ENCODE peak calls at places on chromosomes 7 and 10, in eight cellular contexts. W is lower leg skin; H is PC-9; B is H7; E is cardiac fibroblast; Y is skeletal muscle cell; I is HepG2; D is CD8-positive, alpha-beta T cell. M is an unnamed sample.

GRCh38 chr10:83539528-83540308 is 599.6 kb upstream of the GHITM start:
- DNase-seq in W (no peak), H (no peak), B (peak), E (peak), Y (peak), I (no peak), D (no peak), M (peak)

GRCh38 chr7:157593541-157593940 is 256.7 kb downstream of the DNAJB6 start:
- DNase-seq in W (no peak), H (no peak), B (no peak), E (no peak), Y (no peak), I (no peak), D (no peak), M (no peak)

GRCh38 chr10:124697443-124697836 is 46.7 kb downstream of the FAM53B start:
- DNase-seq in W (no peak), H (no peak), B (no peak), E (no peak), Y (no peak), I (no peak), D (no peak), M (no peak)

GRCh38 chr10:14378387-14378960 is 47.8 kb upstream of the FRMD4A start:
- DNase-seq in W (no peak), H (no peak), B (no peak), E (no peak), Y (no peak), I (peak), D (no peak), M (no peak)

GRCh38 chr10:91006001-91006751 is 85.3 kb upstream of the ANKRD1 start:
- DNase-seq in W (no peak), H (peak), B (peak), E (peak), Y (peak), I (peak), D (peak), M (peak)

GRCh38 chr7:105136221-105136620 is 122.2 kb downstream of the KMT2E start:
- DNase-seq in W (no peak), H (peak), B (no peak), E (no peak), Y (no peak), I (peak), D (no peak), M (no peak)

GRCh38 chr7:139909379-139910050 is 80.5 kb downstream of the TBXAS1 start:
- DNase-seq in W (no peak), H (no peak), B (no peak), E (peak), Y (peak), I (no peak), D (no peak), M (no peak)

GRCh38 chr7:9264395-9264794 is 831.0 kb downstream of the NXPH1 start:
- DNase-seq in W (no peak), H (no peak), B (no peak), E (no peak), Y (no peak), I (no peak), D (no peak), M (no peak)

GRCh38 chr10:124003070-124003419 is 90.4 kb downstream of the CHST15 start:
- DNase-seq in W (peak), H (no peak), B (no peak), E (no peak), Y (no peak), I (no peak), D (no peak), M (no peak)

GRCh38 chr10:95814011-95814727 is 58.2 kb downstream of the ENTPD1 start:
- DNase-seq in W (no peak), H (peak), B (no peak), E (peak), Y (peak), I (peak), D (no peak), M (peak)

GRCh38 chr10:17109475-17110207 is 20.0 kb downstream of the CUBN start:
- DNase-seq in W (no peak), H (no peak), B (no peak), E (peak), Y (peak), I (no peak), D (no peak), M (peak)

GRCh38 chr10:22665329-22665728 is 49.0 kb downstream of the PIP4K2A start:
- DNase-seq in W (no peak), H (no peak), B (no peak), E (no peak), Y (no peak), I (no peak), D (no peak), M (no peak)

GRCh38 chr10:22667093-22667480 is 47.3 kb downstream of the PIP4K2A start:
- DNase-seq in W (no peak), H (no peak), B (no peak), E (no peak), Y (no peak), I (no peak), D (no peak), M (no peak)

GRCh38 chr10:22669163-22669711 is 45.1 kb downstream of the PIP4K2A start:
- DNase-seq in W (no peak), H (no peak), B (no peak), E (no peak), Y (no peak), I (no peak), D (no peak), M (no peak)

GRCh38 chr10:22662693-22663330 is 51.6 kb downstream of the PIP4K2A start:
- DNase-seq in W (no peak), H (no peak), B (no peak), E (no peak), Y (no peak), I (peak), D (no peak), M (no peak)

DNA sequence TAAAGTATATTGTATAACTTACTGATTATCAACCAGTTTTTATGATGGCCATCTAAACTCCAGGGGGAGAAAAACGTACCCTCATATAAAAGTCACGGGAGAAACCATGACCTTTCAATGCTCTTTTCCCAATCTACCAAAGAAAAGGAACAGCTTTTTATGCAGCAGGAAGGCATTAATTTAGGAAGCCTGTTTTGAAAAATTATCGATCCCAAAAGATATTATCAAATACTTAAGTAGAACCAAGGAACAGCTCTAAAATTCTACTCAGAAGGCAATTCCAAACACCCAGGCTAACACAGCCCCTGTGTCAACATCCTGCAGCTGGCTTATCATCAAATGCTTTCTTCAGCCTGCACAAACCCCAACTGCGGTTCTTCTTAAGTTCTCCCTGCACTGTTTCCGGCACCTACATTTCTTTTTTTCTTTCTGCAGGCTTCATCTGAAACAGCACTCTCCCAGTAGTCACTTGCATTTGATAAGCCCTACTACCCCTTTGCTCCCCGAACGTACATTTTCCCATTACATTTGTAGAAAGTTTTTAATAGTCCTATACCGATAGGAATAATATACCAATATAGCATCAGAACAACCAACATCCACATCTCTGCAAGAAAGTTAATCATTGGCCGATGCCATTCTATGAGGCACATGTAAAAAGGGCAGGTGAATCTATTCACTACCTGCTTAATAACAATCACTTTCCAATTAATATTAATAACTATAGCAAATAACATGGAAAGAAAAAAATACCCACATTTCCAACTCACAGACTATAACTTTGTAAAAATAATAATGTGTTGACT is 47.9 kb downstream of the PIP4K2A start:
- DNase-seq in W (no peak), H (no peak), B (no peak), E (peak), Y (no peak), I (peak), D (peak), M (no peak)
- H3K4me3 ChIP-seq in W (no peak), H (no peak), B (no peak), E (no peak), Y (no peak), I (peak), D (peak), M (no peak)

GRCh38 chr10:79349766-79350406 is 2.6 kb downstream of the PPIF start:
- DNase-seq in W (peak), H (peak), B (peak), E (no peak), Y (no peak), I (no peak), D (no peak), M (no peak)
- H3K4me3 ChIP-seq in W (no peak), H (peak), B (no peak), E (no peak), Y (no peak), I (peak), D (no peak), M (no peak)

DNA sequence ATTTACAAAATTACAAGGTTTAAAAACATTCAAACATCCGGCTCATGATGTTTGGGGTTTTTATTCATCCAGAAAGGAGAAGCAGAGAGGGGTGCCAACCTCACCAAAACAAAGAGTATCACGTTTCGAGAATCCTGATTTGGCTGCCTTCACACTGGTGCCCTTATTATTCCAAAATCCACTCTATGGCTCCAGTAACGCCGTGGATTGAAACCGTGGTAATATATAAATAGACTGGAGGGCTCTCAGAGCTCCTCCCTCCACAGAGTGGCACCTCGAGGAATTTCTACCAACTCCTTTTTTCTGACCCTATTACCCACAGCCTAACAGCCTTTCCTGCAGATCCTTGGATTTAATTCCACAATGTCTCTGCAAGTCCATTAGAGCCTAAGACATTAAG is 353.6 kb downstream of the CRPPA start:
- DNase-seq in W (no peak), H (no peak), B (no peak), E (no peak), Y (no peak), I (no peak), D (no peak), M (peak)
- H3K4me3 ChIP-seq in W (no peak), H (no peak), B (no peak), E (no peak), Y (no peak), I (no peak), D (no peak), M (no peak)

DNA sequence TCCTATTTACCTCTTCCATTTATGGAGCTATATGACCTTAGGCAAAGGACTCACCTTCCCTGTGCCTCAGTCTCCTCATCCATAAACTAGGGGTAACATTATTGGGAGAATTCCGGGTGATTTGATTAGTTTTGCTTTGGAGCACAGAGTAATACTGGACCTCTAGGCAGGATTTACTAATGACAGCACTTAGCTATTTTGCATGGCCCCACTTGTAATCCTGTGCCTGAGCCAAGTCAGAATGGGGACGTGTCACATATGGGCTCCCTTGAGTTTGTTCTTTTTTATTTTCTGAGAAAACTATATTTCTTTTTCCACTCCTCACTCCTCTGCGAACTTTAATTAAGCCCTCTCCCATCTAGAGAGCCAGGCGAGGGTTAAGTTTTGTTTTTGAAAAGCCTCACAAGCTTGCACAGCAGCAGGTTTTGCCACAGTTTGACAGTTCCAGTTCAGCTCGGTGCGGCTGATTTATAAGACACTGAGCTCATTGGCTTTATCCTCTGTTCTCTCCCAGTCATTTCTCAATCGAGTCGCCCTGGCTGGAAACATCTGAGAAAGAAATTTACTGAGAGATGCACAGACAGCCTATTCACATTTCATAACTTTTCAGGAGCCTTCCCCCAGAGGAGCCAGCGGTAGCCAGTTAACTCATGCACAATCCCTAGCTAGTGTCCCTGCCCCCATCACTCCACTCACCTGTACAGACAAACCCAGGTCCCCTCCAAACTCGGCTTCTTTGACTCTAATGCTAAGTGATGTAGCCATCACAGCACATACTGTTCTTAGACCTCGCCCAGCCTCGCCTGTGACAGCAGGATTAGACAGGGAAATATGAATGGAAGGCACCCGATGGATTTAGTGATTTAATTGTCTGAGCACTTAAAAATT is 441.9 kb upstream of the NPVF start:
- DNase-seq in W (peak), H (no peak), B (no peak), E (peak), Y (no peak), I (no peak), D (no peak), M (no peak)
- H3K4me3 ChIP-seq in W (no peak), H (no peak), B (no peak), E (no peak), Y (no peak), I (no peak), D (no peak), M (no peak)

GRCh38 chr10:11255156-11255555 is 237.5 kb downstream of the CELF2 start:
- DNase-seq in W (no peak), H (no peak), B (no peak), E (no peak), Y (no peak), I (no peak), D (no peak), M (no peak)
- H3K4me3 ChIP-seq in W (no peak), H (no peak), B (no peak), E (no peak), Y (no peak), I (no peak), D (no peak), M (no peak)

GRCh38 chr7:155785536-155785935 is 26.7 kb downstream of the SHH start:
- DNase-seq in W (no peak), H (no peak), B (no peak), E (no peak), Y (no peak), I (no peak), D (no peak), M (no peak)

GRCh38 chr7:155789001-155789725 is 23.1 kb downstream of the SHH start:
- DNase-seq in W (no peak), H (no peak), B (no peak), E (no peak), Y (no peak), I (no peak), D (no peak), M (no peak)

GRCh38 chr7:155786491-155786890 is 25.8 kb downstream of the SHH start:
- DNase-seq in W (no peak), H (no peak), B (no peak), E (no peak), Y (no peak), I (no peak), D (no peak), M (no peak)

GRCh38 chr7:155788616-155789000 is 23.7 kb downstream of the SHH start:
- DNase-seq in W (no peak), H (no peak), B (peak), E (no peak), Y (no peak), I (no peak), D (no peak), M (no peak)

DNA sequence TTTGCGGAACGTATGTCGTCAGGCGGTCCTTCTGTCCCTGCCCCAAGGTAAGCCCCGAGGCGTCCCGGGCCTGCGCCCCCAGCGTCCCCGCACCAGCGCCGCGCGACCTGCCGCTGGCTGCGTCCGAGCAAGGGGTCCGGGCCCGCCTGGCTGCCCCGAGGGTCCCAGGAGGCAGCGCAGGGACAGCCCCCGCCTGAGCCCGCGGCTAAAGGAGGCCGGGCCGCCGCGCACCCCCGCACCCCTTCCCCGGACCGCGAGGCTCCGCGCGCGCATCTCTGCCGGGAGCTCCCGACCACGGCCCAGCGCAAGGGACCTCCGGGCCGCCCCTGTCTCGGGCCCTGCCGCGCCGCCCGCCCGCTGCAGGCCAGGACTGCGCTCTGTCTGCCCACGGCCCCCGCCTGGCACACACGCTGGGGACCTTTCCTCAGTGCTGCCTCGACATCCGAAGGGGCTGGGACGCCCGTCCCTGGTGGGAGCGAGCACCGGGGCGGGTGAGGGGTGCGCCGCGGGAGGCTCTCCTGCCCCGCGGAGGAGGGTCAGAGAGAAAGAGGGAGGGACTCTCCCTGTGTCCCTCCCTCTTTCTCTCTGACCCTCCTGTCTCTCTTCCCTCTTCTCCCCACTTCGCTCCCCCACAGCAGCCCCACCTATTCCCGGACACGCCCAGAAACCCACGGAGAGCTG is 25.0 kb downstream of the SHH start:
- DNase-seq in W (no peak), H (no peak), B (peak), E (peak), Y (no peak), I (no peak), D (no peak), M (no peak)
- H3K4me3 ChIP-seq in W (no peak), H (no peak), B (peak), E (peak), Y (peak), I (peak), D (no peak), M (no peak)

M was measured in MG63.